ENCODE peak calls at places on chromosome 2, in six cellular contexts. F is CD8-positive, alpha-beta memory T cell; I is MM.1S; Y is cardiac muscle cell; R is heart right ventricle; H is astrocyte. N is an unnamed sample.
A peak's percentile ranks its signal among the peaks of the same experiment; 100 is the strongest.

GRCh38 chr2:230174466-230174865 is 45.3 kb downstream of the SP110 start:
- DNase-seq in F (no peak), I (no peak), Y (no peak), R (no peak), H (no peak), N (no peak)

GRCh38 chr2:190446193-190446592 is 38.0 kb downstream of the MFSD6 start:
- DNase-seq in F (no peak), I (no peak), Y (no peak), R (no peak), H (no peak), N (no peak)

GRCh38 chr2:238863231-238863630 is 15.3 kb downstream of the TWIST2 start:
- DNase-seq in F (no peak), I (no peak), Y (no peak), R (no peak), H (no peak), N (no peak)

GRCh38 chr2:113973856-113974255 is 84.0 kb downstream of the ACTR3 start:
- DNase-seq in F (no peak), I (no peak), Y (no peak), R (no peak), H (no peak), N (no peak)

GRCh38 chr2:58449286-58450010 is 208.3 kb upstream of the FANCL start:
- DNase-seq in F (no peak), I (no peak), Y (no peak), R (no peak), H (peak; percentile 51), N (peak; percentile 72)

GRCh38 chr2:98608962-98609604 is 694 bp downstream of the UNC50 start:
- DNase-seq in F (no peak), I (peak; percentile 12), Y (peak; percentile 62), R (peak; percentile 29), H (peak; percentile 55), N (no peak)

GRCh38 chr2:73907840-73908452 is 15.1 kb downstream of the ACTG2 start:
- DNase-seq in F (peak; percentile 16), I (peak; percentile 20), Y (peak; percentile 37), R (no peak), H (peak; percentile 49), N (peak; percentile 3)

GRCh38 chr2:240339411-240340360 is 95.8 kb upstream of the GPC1 start:
- DNase-seq in F (no peak), I (no peak), Y (no peak), R (no peak), H (no peak), N (peak; percentile 22)

GRCh38 chr2:137659616-137660015 is 304.7 kb upstream of the HNMT start:
- DNase-seq in F (no peak), I (no peak), Y (no peak), R (no peak), H (no peak), N (no peak)

GRCh38 chr2:8003462-8004075 is 678.3 kb upstream of the ID2 start:
- DNase-seq in F (no peak), I (no peak), Y (peak; percentile 70), R (peak; percentile 63), H (peak; percentile 52), N (no peak)

GRCh38 chr2:141384676-141385075 is 746.1 kb downstream of the LRP1B start:
- DNase-seq in F (no peak), I (no peak), Y (peak; percentile 7), R (no peak), H (peak; percentile 58), N (no peak)

GRCh38 chr2:35410431-35411061 is 945.0 kb upstream of the CRIM1 start:
- DNase-seq in F (peak; percentile 25), I (peak; percentile 66), Y (peak; percentile 55), R (peak; percentile 47), H (peak; percentile 14), N (peak; percentile 23)

GRCh38 chr2:56576001-56576400 is 392.2 kb downstream of the CCDC85A start:
- DNase-seq in F (no peak), I (no peak), Y (no peak), R (no peak), H (no peak), N (no peak)

GRCh38 chr2:230684222-230685164 is 28.1 kb upstream of the CAB39 start:
- DNase-seq in F (no peak), I (no peak), Y (no peak), R (no peak), H (peak; percentile 80), N (no peak)

GRCh38 chr2:74001121-74001520 is 16.4 kb downstream of the TET3 start:
- DNase-seq in F (no peak), I (no peak), Y (no peak), R (no peak), H (no peak), N (no peak)

GRCh38 chr2:10733584-10733958 is 12.1 kb downstream of the ATP6V1C2 start:
- DNase-seq in F (no peak), I (no peak), Y (no peak), R (no peak), H (no peak), N (no peak)

GRCh38 chr2:85390941-85391669 is 19.1 kb downstream of the CAPG start:
- DNase-seq in F (peak; percentile 48), I (peak; percentile 53), Y (peak; percentile 54), R (peak; percentile 71), H (no peak), N (peak; percentile 45)

GRCh38 chr2:23359631-23360567 is 25.1 kb upstream of the KLHL29 start:
- DNase-seq in F (no peak), I (no peak), Y (no peak), R (no peak), H (no peak), N (no peak)

GRCh38 chr2:240480834-240481623 is 45.6 kb downstream of the GPC1 start:
- DNase-seq in F (no peak), I (no peak), Y (no peak), R (no peak), H (no peak), N (no peak)

GRCh38 chr2:175366814-175367213 is 185.3 kb upstream of the ATP5MC3 start:
- DNase-seq in F (no peak), I (peak; percentile 61), Y (peak; percentile 58), R (no peak), H (peak; percentile 8), N (peak; percentile 9)

GRCh38 chr2:75432761-75433361 is 127.9 kb downstream of the EVA1A start:
- DNase-seq in F (no peak), I (no peak), Y (peak; percentile 42), R (no peak), H (peak; percentile 79), N (no peak)

GRCh38 chr2:205934443-205934842 is 151.5 kb downstream of the INO80D start:
- DNase-seq in F (no peak), I (no peak), Y (peak; percentile 9), R (no peak), H (no peak), N (no peak)

GRCh38 chr2:212124597-212124996 is 414.0 kb downstream of the ERBB4 start:
- DNase-seq in F (no peak), I (no peak), Y (peak; percentile 73), R (no peak), H (peak; percentile 12), N (peak; percentile 63)

GRCh38 chr2:224781400-224781799 is 65.2 kb upstream of the CCDC195 start:
- DNase-seq in F (no peak), I (no peak), Y (no peak), R (no peak), H (no peak), N (no peak)

GRCh38 chr2:160427629-160428424 is 65.8 kb downstream of the RBMS1 start:
- DNase-seq in F (peak; percentile 24), I (peak; percentile 70), Y (peak; percentile 90), R (no peak), H (peak; percentile 61), N (no peak)

GRCh38 chr2:63861220-63861822 is 19.6 kb downstream of the UGP2 start:
- DNase-seq in F (peak; percentile 26), I (peak; percentile 52), Y (peak; percentile 81), R (no peak), H (no peak), N (no peak)

DNA sequence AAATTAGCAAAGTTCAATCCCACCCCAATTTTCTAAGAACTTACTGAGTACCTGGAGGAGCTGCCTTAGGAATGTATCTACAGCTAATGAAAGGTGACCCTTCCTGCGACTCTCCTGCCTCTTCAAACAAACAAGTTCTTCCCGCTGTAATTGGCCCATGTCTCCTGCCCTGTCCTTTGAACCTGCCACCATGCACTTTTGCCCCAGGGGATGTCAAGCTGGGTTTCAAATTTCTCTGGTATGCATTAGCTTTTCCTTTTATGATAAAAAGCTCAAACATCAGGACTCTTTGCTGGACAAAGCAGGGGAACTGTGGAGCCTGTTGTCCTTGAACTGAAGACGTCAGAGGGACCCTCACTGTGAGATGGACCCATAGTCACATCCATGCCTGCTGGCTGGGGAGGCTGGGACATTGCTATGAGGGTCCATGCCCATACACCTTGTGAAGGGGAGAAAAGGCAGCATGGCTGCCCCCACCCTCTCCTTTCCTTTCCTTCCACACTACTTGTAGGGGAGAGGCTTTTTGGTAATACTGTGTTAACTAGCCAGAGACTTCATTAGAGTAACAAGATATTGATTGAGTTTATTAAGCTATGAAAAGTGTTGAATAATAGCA is 210.7 kb upstream of the COPS8 start:
- DNase-seq in F (no peak), I (no peak), Y (no peak), R (no peak), H (no peak), N (no peak)
- H3K27ac ChIP-seq in F (no peak overlapping the region), I (no peak overlapping the region), Y (no peak overlapping the region), R (no peak overlapping the region), H (no peak overlapping the region), N (no peak overlapping the region)

DNA sequence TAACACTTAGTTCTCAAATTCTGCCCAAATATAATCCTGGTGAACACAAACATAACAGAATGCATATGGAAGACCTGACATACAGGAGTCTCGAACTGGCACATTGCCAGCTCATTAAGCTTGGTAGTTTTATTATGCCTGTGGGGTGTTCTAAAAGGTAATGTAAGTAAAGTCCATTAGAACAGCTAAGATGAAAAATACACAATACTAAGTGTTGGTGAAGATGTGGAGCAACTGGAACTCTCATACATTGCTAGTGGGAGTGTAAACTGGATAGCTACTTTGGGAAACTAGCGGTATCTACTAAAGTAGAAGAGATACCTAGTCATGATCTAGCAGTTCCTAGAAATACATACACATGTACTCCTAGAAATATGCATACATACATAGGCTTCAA is 24.3 kb upstream of the RAB10 start:
- DNase-seq in F (no peak), I (no peak), Y (no peak), R (no peak), H (no peak), N (no peak)
- H3K27ac ChIP-seq in F (no peak overlapping the region), I (no peak overlapping the region), Y (no peak overlapping the region), R (peak overlapping the region; percentile 28), H (no peak overlapping the region), N (no peak overlapping the region)

GRCh38 chr2:217276433-217276832 is 416.6 kb upstream of the TNP1 start:
- DNase-seq in F (no peak), I (no peak), Y (no peak), R (no peak), H (no peak), N (no peak)

GRCh38 chr2:217279571-217279970 is 419.7 kb upstream of the TNP1 start:
- DNase-seq in F (no peak), I (no peak), Y (peak; percentile 86), R (no peak), H (peak; percentile 98), N (no peak)

GRCh38 chr2:217279130-217279529 is 419.3 kb upstream of the TNP1 start:
- DNase-seq in F (no peak), I (no peak), Y (peak; percentile 19), R (no peak), H (peak; percentile 30), N (no peak)

GRCh38 chr2:217275091-217275490 is 415.2 kb upstream of the TNP1 start:
- DNase-seq in F (no peak), I (no peak), Y (no peak), R (no peak), H (no peak), N (no peak)

GRCh38 chr2:217277646-217278048 is 417.8 kb upstream of the TNP1 start:
- DNase-seq in F (no peak), I (no peak), Y (peak; percentile 91), R (no peak), H (peak; percentile 98), N (peak; percentile 48)
- H3K27ac ChIP-seq in F (no peak overlapping the region), I (no peak overlapping the region), Y (no peak overlapping the region), R (no peak overlapping the region), H (peak overlapping the region; percentile 77), N (no peak overlapping the region)

GRCh38 chr2:234414591-234414990 is 82.3 kb downstream of the ARL4C start:
- DNase-seq in F (no peak), I (no peak), Y (no peak), R (no peak), H (no peak), N (no peak)
- H3K27ac ChIP-seq in F (no peak overlapping the region), I (no peak overlapping the region), Y (no peak overlapping the region), R (no peak overlapping the region), H (no peak overlapping the region), N (no peak overlapping the region)

N was measured in caudate nucleus.